ENCODE peak calls at places on chromosomes 4 and X, in four cellular contexts. J is CD4-positive, alpha-beta T cell; H is NCI-H82; V is AG20443. W is an unnamed sample.
A peak's percentile ranks its signal among the peaks of the same experiment; 100 is the strongest.

GRCh38 chr4:178264001-178264400 is 821.8 kb upstream of the AGA start:
- DNase-seq in H (no peak), V (no peak), J (no peak), W (no peak)

GRCh38 chr4:101777431-101777830 is 13.1 kb upstream of the BANK1 start:
- DNase-seq in J (no peak), V (no peak), H (no peak), W (no peak)

GRCh38 chr4:172578712-172579111 is 589.9 kb upstream of the GALNT7 start:
- DNase-seq in H (no peak), J (no peak), V (no peak), W (no peak)

GRCh38 chrX:150371877-150372276 is 8.8 kb downstream of the MAMLD1 start:
- DNase-seq in H (no peak), V (no peak), J (no peak), W (no peak)

GRCh38 chrX:69182818-69183375 is 17.6 kb upstream of the PJA1 start:
- DNase-seq in V (no peak), H (peak; percentile 44), J (no peak), W (no peak)

GRCh38 chr4:98162696-98163095 is 19.4 kb upstream of the STPG2 start:
- DNase-seq in V (no peak), J (no peak), H (no peak), W (no peak)

GRCh38 chr4:101596786-101597185 is 193.7 kb upstream of the BANK1 start:
- DNase-seq in V (no peak), J (no peak), H (no peak), W (no peak)

GRCh38 chrX:115191490-115192243 is 2.5 kb downstream of the RBMXL3 start:
- DNase-seq in V (no peak), H (no peak), J (no peak), W (no peak)

GRCh38 chrX:36577006-36577405 is 431.2 kb upstream of the FAM47C start:
- DNase-seq in V (no peak), J (no peak), H (peak; percentile 54), W (no peak)

GRCh38 chr4:25667931-25668557 is 12.4 kb downstream of the SLC34A2 start:
- DNase-seq in J (no peak), H (peak; percentile 54), V (no peak), W (no peak)

GRCh38 chr4:76156635-76157034 is 8.4 kb upstream of the NUP54 start:
- DNase-seq in J (no peak), H (peak; percentile 32), V (no peak), W (no peak)

GRCh38 chr4:16443504-16444088 is 217.3 kb upstream of the TAPT1 start:
- DNase-seq in V (peak; percentile 57), H (peak; percentile 37), J (no peak), W (peak; percentile 70)

GRCh38 chr4:145756244-145756643 is 76.3 kb downstream of the C4orf51 start:
- DNase-seq in H (no peak), J (no peak), V (no peak), W (no peak)

GRCh38 chr4:91123742-91124141 is 996.5 kb downstream of the CCSER1 start:
- DNase-seq in H (no peak), V (no peak), J (no peak), W (no peak)

GRCh38 chr4:42761804-42762203 is 104.9 kb upstream of the ATP8A1 start:
- DNase-seq in H (peak; percentile 21), V (no peak), J (no peak), W (no peak)

GRCh38 chr4:74654230-74654681 is 140.1 kb downstream of the BTC start:
- DNase-seq in V (no peak), J (no peak), H (no peak), W (no peak)

GRCh38 chrX:105636667-105637066 is 185.7 kb upstream of the NRK start:
- DNase-seq in V (no peak), H (peak; percentile 48), J (no peak), W (no peak)

GRCh38 chr4:138981930-138982390 is 33.6 kb upstream of the NOCT start:
- DNase-seq in J (no peak), V (peak; percentile 70), H (peak; percentile 37), W (peak; percentile 24)

GRCh38 chr4:3399277-3400194 is 42.2 kb upstream of the HGFAC start:
- DNase-seq in H (peak; percentile 30), J (no peak), V (no peak), W (peak; percentile 48)

GRCh38 chr4:158722291-158722916 is 792 bp downstream of the PPID start:
- DNase-seq in J (no peak), H (peak; percentile 74), V (peak; percentile 63), W (peak; percentile 79)

GRCh38 chr4:138835833-138836521 is 179.6 kb upstream of the NOCT start:
- DNase-seq in V (no peak), J (no peak), H (no peak), W (no peak)